ENCODE peak calls at places on chromosomes 1 and 21, in five cellular contexts. A is mesothelial cell of epicardium, B is GM13977, M is endothelial cell, G is gastrocnemius medialis. H is an unnamed sample.

GRCh38 chr21:29130234-29130993 is at the start of gene MAP3K7CL:
- DNase-seq in B (no peak), M (no peak), G (peak), A (no peak), H (no peak)

GRCh38 chr21:35108887-35109286 is 59.8 kb upstream of the RUNX1 start:
- DNase-seq in A (no peak), B (no peak), G (no peak), M (no peak), H (no peak)

GRCh38 chr1:156368889-156369684 is at the start of gene RHBG:
- DNase-seq in G (no peak), B (no peak), A (peak), M (peak), H (peak)

GRCh38 chr1:180939072-180939705 is 26.5 kb downstream of the KIAA1614 start:
- DNase-seq in G (no peak), M (no peak), A (no peak), B (no peak), H (no peak)

GRCh38 chr1:172629638-172630037 is 29.3 kb upstream of the FASLG start:
- DNase-seq in B (no peak), A (no peak), M (no peak), G (no peak), H (no peak)

GRCh38 chr1:42847111-42847580 is 733 bp downstream of the ZNF691 start:
- DNase-seq in G (no peak), A (no peak), B (no peak), M (no peak), H (no peak)

GRCh38 chr1:229070168-229070567 is 200.7 kb upstream of the RAB4A start:
- DNase-seq in G (peak), B (no peak), M (no peak), A (peak), H (no peak)

GRCh38 chr1:62040450-62040849 is 154.2 kb upstream of the L1TD1 start:
- DNase-seq in B (no peak), A (no peak), G (no peak), M (no peak), H (no peak)

GRCh38 chr1:211478376-211478775 is 13.6 kb downstream of the RD3 start:
- DNase-seq in M (no peak), A (no peak), B (no peak), G (no peak), H (no peak)

GRCh38 chr1:88549536-88549935 is 134.5 kb upstream of the PKN2 start:
- DNase-seq in M (no peak), B (no peak), A (no peak), G (no peak), H (no peak)

GRCh38 chr1:53291574-53291973 is 36.3 kb downstream of the LRP8 start:
- DNase-seq in B (no peak), G (no peak), M (no peak), A (no peak), H (no peak)
- TF ChIP-seq CTCF in B (peak), G (no peak), M (peak), A (no peak), H (no peak)

DNA sequence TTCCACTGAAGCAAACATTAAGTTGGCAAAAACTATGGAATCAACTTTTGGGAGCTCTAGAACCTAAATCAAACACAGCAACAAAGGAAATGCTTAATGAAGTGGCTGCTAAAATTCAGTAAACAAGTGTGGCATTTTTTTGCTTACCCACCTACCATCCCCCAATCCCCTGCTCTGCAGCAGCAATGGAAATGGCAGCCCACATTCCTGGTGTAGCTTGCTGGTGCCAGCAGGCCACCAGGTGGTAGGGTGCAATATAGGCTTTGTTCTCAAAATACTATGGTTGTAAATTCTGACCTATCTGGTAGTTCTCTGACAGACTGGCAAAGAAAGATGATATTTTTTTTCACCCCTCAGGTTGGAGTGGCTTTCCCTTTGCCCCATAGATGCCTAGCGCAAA is 42.8 kb downstream of the SHCBP1L start:
- DNase-seq in M (no peak), A (no peak), G (no peak), B (no peak), H (no peak)
- TF ChIP-seq CTCF in M (no peak), A (no peak), G (no peak), B (no peak), H (no peak)

GRCh38 chr1:47763456-47764171 is 233.6 kb downstream of the TRABD2B start:
- DNase-seq in G (no peak), B (no peak), A (no peak), M (no peak), H (no peak)
- TF ChIP-seq CTCF in G (no peak), B (no peak), A (no peak), M (no peak), H (no peak)

DNA sequence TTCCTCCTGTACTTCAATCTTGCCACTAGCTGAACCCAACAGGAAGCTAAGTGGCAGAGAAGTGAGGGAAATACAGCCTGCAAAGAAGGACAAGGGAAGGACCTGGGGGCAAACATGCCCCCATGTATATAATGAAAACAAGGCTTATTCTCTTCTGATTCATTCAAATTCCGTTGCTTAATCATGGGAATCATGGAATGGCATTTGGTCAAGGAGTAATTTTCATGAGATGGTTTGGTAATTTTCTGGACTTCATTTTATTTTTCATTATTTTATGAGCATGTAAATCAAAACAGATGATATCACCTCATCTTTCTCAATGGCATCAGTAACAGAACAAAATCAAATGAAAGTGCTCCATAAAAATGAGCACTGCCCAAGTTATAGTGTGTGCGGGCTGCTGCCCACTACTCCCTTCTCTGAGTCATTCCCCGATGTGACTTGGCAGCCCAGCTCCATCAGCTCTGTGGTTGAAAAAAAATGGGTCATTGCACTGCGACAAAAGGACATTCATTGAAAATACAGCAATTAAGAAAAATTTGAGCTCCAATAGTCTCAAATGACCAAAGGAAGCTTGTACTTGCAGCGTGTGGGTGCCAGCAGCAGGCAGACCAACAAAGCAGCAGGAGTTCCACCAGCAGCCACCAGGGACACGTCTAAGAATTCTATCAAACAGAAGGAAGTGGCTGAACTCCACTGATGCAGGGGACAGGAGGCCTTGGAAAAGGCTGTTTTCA is 84.3 kb upstream of the VAV3 start:
- DNase-seq in B (no peak), A (no peak), M (peak), G (no peak), H (peak)
- TF ChIP-seq CTCF in B (no peak), A (peak), M (peak), G (no peak), H (peak)

DNA sequence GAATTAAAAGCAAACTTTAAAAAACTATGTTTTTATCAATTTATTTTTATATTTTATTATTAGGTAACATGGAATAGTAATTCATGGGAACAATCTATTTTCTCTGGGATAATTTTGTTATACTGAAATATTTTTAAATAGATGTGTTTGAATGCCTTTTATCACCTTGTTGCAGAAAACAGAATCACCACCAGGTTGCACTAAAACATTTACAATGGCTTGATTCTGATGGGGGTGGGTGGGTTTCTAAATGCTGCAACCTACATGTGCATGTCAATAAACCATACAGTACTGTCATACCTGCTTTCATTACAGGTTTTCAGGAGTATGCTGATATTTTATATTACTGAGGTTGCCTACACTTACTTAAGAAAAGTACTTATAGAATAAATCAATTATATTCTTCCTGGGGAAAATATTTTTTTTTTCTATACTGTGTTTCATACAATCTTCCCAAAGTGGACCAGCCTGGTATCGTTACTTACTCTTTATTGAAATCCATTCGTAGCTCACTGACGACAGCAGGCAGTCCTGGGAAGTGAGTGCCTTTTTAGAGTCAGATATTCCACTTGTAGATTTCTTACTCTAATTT is 132.8 kb downstream of the PTPRC start:
- DNase-seq in A (no peak), G (no peak), B (peak), M (peak), H (peak)
- TF ChIP-seq CTCF in A (peak), G (no peak), B (peak), M (peak), H (peak)

H was measured in nephron progenitor cell.